ENCODE peak calls at places on chromosomes 7 and 10, in nine cellular contexts. P is sigmoid colon, D is K562, S is HCT116, T is esophagus muscularis mucosa, U is spleen, V is transverse colon, O is GM12878, C is breast epithelium. X is an unnamed sample.

GRCh38 chr10:75739454-75740143 is 308.2 kb downstream of the LRMDA start:
- DNase-seq in U (no peak), D (no peak), O (no peak), S (no peak), T (no peak), V (no peak), C (no peak), P (no peak), X (no peak)

GRCh38 chr7:150971242-150972048 is 6.7 kb downstream of the KCNH2 start:
- DNase-seq in S (no peak), O (no peak), T (no peak), V (no peak), C (no peak), D (peak; percentile 88), P (no peak), U (no peak), X (no peak)

GRCh38 chr7:104791065-104791464 is 222.9 kb upstream of the KMT2E start:
- DNase-seq in U (no peak), D (no peak), P (no peak), T (no peak), O (no peak), C (no peak), V (no peak), S (no peak), X (no peak)

GRCh38 chr7:36598056-36598675 is 126.1 kb downstream of the AOAH start:
- DNase-seq in D (no peak), S (no peak), U (no peak), C (no peak), P (no peak), V (no peak), O (no peak), T (no peak), X (no peak)

GRCh38 chr10:44991571-44991970 is 9.2 kb upstream of the ZNF22 start:
- DNase-seq in O (no peak), D (no peak), C (no peak), P (peak; percentile 73), T (no peak), V (no peak), U (no peak), S (no peak), X (no peak)

GRCh38 chr7:152177696-152178404 is 152.4 kb downstream of the GALNT11 start:
- DNase-seq in C (no peak), V (no peak), O (no peak), P (no peak), D (no peak), T (no peak), U (no peak), S (no peak), X (no peak)

GRCh38 chr7:40644454-40645188 is 509.8 kb downstream of the SUGCT start:
- DNase-seq in P (no peak), T (no peak), V (no peak), O (no peak), D (no peak), U (no peak), S (no peak), C (no peak), X (no peak)

GRCh38 chr7:23960361-23960760 is 250.3 kb downstream of the STK31 start:
- DNase-seq in D (no peak), P (no peak), V (no peak), T (no peak), O (no peak), C (no peak), U (no peak), S (no peak), X (no peak)

GRCh38 chr10:110387983-110388681 is 83.4 kb upstream of the SMNDC1 start:
- DNase-seq in C (no peak), T (no peak), U (no peak), P (no peak), V (no peak), O (peak; percentile 83), S (no peak), D (no peak), X (no peak)

GRCh38 chr10:49606981-49607535 is 3.1 kb upstream of the SLC18A3 start:
- DNase-seq in T (no peak), C (no peak), O (no peak), U (peak; percentile 88), V (peak; percentile 39), D (peak; percentile 95), S (no peak), P (no peak), X (peak; percentile 54)

DNA sequence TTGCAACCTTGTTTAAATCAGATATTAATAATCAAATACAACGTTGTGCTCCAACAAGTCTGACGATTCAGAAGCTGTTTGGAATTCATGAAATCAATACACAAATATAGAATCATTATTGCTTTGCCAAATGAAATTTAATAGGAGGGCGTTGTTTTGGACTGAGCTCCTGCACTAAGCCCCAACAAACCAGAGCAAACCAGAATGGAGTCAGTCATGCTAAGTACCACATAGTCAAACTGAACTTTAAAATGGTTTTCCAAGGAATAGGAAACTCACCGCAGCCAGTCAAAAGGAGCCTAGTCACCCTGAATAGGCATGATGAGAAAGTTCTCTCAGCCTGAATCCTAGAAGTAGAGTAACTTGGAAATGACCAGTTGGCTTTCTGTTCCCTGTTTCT is 53.7 kb downstream of the HACD1 start:
- DNase-seq in T (no peak), C (no peak), U (no peak), O (no peak), V (no peak), D (no peak), S (no peak), P (no peak), X (no peak)
- TF ChIP-seq CTCF in T (no peak), C (no peak), U (no peak), O (no peak), V (no peak), D (no peak), S (no peak), P (no peak), X (no peak)

DNA sequence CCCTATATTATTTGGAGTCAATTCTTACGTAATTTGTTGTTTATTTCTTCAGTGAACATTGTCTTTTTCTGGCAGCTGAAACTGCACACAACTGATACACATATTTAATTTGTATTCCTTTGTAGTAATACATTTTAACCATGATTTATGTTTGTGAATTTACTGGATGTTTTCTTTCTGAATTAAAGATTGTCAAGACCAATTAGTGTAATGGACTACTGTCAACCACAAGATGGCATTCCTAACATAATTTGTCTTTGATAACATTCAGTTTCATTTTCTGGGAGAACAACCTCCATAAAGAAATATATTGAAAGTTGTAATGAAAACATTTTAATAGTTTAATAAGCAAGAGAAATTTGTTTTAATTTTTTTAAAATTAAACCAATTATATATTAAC is 10.1 kb downstream of the THNSL1 start:
- DNase-seq in V (no peak), U (no peak), S (no peak), D (no peak), C (no peak), O (no peak), T (no peak), P (no peak), X (no peak)
- TF ChIP-seq POLR2AphosphoS5 in V (no peak), U (no peak), S (no peak), D (no peak), C (no peak), O (no peak), T (no peak), P (no peak), X (no peak)

GRCh38 chr7:148746139-148746538 is 47.4 kb downstream of the CUL1 start:
- DNase-seq in S (no peak), U (no peak), O (no peak), D (no peak), T (no peak), P (no peak), V (no peak), C (no peak), X (no peak)

GRCh38 chr7:148753224-148753623 is 54.5 kb downstream of the CUL1 start:
- DNase-seq in D (peak; percentile 74), U (no peak), O (no peak), T (no peak), P (no peak), S (no peak), C (no peak), V (no peak), X (no peak)

GRCh38 chr7:148750442-148751355 is 52.0 kb downstream of the CUL1 start:
- DNase-seq in C (no peak), V (no peak), O (no peak), D (no peak), S (no peak), P (no peak), U (no peak), T (no peak), X (no peak)

DNA sequence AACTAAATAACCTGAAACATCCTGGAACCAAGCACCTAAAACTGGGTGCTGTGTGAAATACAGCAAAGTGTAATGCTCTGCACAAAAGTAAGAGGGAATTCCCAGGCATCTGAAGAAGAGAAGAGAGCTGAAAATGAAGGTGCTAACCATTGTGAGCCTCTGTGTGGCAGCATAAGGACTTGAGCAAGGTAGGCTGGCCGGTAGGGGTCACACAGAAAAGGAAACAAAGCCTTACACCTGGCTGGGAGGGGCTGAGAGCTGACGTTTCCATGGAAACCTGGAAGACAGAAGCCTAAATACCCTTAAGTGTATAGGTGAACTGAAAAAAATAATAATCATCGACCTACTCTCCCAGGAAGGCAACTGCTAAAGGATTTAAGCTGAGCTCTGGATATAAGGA is 48.6 kb downstream of the CUL1 start:
- DNase-seq in V (no peak), S (no peak), T (no peak), D (peak; percentile 67), U (no peak), P (no peak), C (no peak), O (no peak), X (no peak)
- TF ChIP-seq CTCF in V (no peak), S (no peak), T (no peak), D (peak; percentile 20), U (no peak), P (no peak), C (no peak), O (peak; percentile 27), X (no peak)

GRCh38 chr10:79397051-79397450 is 48.4 kb downstream of the ZCCHC24 start:
- DNase-seq in O (no peak), V (no peak), P (no peak), S (no peak), D (no peak), C (no peak), U (peak; percentile 61), T (no peak), X (no peak)
- TF ChIP-seq POLR2AphosphoS5 in O (no peak), V (no peak), P (no peak), S (no peak), D (no peak), C (no peak), U (no peak), T (peak; percentile 4), X (no peak)

DNA sequence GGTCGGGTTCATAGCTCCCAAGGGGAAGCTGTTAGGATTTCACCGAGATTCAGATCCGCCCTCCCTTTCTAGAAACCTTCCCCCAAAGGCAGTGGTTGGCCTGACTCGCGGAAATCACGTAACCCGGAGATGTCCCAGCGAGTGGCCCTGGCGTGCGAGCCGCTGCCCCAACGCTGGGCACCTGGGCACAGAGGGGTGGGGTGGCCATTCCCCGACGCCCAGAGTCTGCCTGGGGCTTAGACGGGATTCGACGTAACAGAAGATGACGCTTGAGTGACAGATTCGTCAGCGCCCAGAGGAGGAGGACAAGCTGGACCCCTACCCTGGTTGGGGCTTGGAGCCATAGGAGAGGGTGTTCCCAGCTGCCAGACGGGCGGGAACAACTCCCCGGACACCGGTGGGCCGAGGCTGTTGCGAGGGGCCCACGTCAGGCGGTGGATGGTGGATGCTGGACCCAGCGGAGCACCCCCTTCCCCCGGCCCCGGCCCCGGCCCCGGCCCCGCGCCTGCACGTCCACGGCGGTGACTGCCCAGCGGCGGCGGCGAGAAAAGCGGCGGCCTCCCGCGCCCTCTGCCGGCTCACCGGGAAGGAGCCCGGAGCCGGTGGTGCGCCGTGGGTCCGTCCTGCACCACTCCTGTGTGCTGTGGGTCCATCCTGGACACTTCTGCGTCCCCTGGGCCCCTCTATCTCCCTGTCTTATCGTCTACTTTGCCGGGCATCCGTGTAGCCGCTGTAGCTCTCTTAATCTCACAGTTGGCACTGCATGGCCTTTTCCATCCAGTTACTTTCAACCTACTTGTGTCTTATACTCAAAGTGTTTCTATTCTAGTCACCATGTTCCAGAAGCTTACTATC is 35.4 kb upstream of the KNDC1 start:
- DNase-seq in C (no peak), P (no peak), S (no peak), O (no peak), V (peak; percentile 8), D (peak; percentile 46), U (peak; percentile 83), T (no peak), X (peak; percentile 49)
- TF ChIP-seq CTCF in C (no peak), P (peak; percentile 10), S (no peak), O (peak; percentile 14), V (peak; percentile 36), D (peak; percentile 44), U (peak; percentile 40), T (peak; percentile 47), X (no peak)

X was measured in suprapubic skin.